ENCODE peak calls at places on chromosomes 6 and 20, in six cellular contexts. One of them, this sample, is unnamed. For H3K9me3, the result is how much of the 10 kb centered on the place peaks cover.

GRCh38 chr6:125906158-125906998 is 50.2 kb upstream of the HINT3 start:
- DNase-seq in GM23248: peak
- DNase-seq in Peyer's patch: peak
- DNase-seq in HepG2: peak
- DNase-seq in CD8-positive, alpha-beta memory T cell: peak
- DNase-seq in A549: no peak
- DNase-seq in this sample: peak

GRCh38 chr6:7256785-7257184 is 56.2 kb downstream of the SSR1 start:
- DNase-seq in GM23248: no peak
- DNase-seq in Peyer's patch: no peak
- DNase-seq in HepG2: no peak
- DNase-seq in CD8-positive, alpha-beta memory T cell: no peak
- DNase-seq in A549: no peak
- DNase-seq in this sample: no peak

GRCh38 chr6:45375449-45375848 is 2.3 kb downstream of the SUPT3H start:
- DNase-seq in GM23248: peak
- DNase-seq in Peyer's patch: no peak
- DNase-seq in HepG2: no peak
- DNase-seq in CD8-positive, alpha-beta memory T cell: no peak
- DNase-seq in A549: no peak
- DNase-seq in this sample: no peak

GRCh38 chr6:84424956-84425355 is 197.5 kb upstream of the CEP162 start:
- DNase-seq in GM23248: no peak
- DNase-seq in Peyer's patch: no peak
- DNase-seq in HepG2: no peak
- DNase-seq in CD8-positive, alpha-beta memory T cell: no peak
- DNase-seq in A549: no peak
- DNase-seq in this sample: no peak

GRCh38 chr6:79810153-79810806 is 137.1 kb downstream of the ELOVL4 start:
- DNase-seq in GM23248: no peak
- DNase-seq in Peyer's patch: no peak
- DNase-seq in HepG2: no peak
- DNase-seq in CD8-positive, alpha-beta memory T cell: no peak
- DNase-seq in A549: no peak
- DNase-seq in this sample: no peak

GRCh38 chr20:37680420-37680819 is 13.4 kb upstream of the CTNNBL1 start:
- DNase-seq in GM23248: peak
- DNase-seq in Peyer's patch: no peak
- DNase-seq in HepG2: no peak
- DNase-seq in CD8-positive, alpha-beta memory T cell: no peak
- DNase-seq in A549: no peak
- DNase-seq in this sample: no peak

GRCh38 chr6:130107710-130108109 is 89.3 kb downstream of the L3MBTL3 start:
- DNase-seq in GM23248: no peak
- DNase-seq in Peyer's patch: no peak
- DNase-seq in HepG2: no peak
- DNase-seq in CD8-positive, alpha-beta memory T cell: no peak
- DNase-seq in A549: no peak
- DNase-seq in this sample: no peak

GRCh38 chr6:170053966-170054661 is 236.8 kb downstream of the DLL1 start:
- DNase-seq in GM23248: no peak
- DNase-seq in Peyer's patch: no peak
- DNase-seq in HepG2: no peak
- DNase-seq in CD8-positive, alpha-beta memory T cell: no peak
- DNase-seq in A549: no peak
- DNase-seq in this sample: no peak

GRCh38 chr6:108581932-108582500 is 21.3 kb downstream of the FOXO3 start:
- DNase-seq in GM23248: peak
- DNase-seq in Peyer's patch: no peak
- DNase-seq in HepG2: no peak
- DNase-seq in CD8-positive, alpha-beta memory T cell: no peak
- DNase-seq in A549: no peak
- DNase-seq in this sample: no peak

GRCh38 chr20:11453430-11453829 is 464.3 kb upstream of the BTBD3 start:
- DNase-seq in GM23248: peak
- DNase-seq in Peyer's patch: no peak
- DNase-seq in HepG2: no peak
- DNase-seq in CD8-positive, alpha-beta memory T cell: no peak
- DNase-seq in A549: peak
- DNase-seq in this sample: no peak

GRCh38 chr20:21505810-21506530 is 7.9 kb downstream of the NKX2-2 start:
- DNase-seq in GM23248: peak
- DNase-seq in Peyer's patch: no peak
- DNase-seq in HepG2: no peak
- DNase-seq in CD8-positive, alpha-beta memory T cell: peak
- DNase-seq in A549: peak
- DNase-seq in this sample: peak

GRCh38 chr6:52077180-52077884 is 10.1 kb downstream of the PKHD1 start:
- DNase-seq in GM23248: no peak
- DNase-seq in Peyer's patch: no peak
- DNase-seq in HepG2: no peak
- DNase-seq in CD8-positive, alpha-beta memory T cell: no peak
- DNase-seq in A549: no peak
- DNase-seq in this sample: no peak

GRCh38 chr20:840858-841567 is 7.5 kb downstream of the FAM110A start:
- DNase-seq in GM23248: peak
- DNase-seq in Peyer's patch: peak
- DNase-seq in HepG2: peak
- DNase-seq in CD8-positive, alpha-beta memory T cell: peak
- DNase-seq in A549: no peak
- DNase-seq in this sample: no peak

GRCh38 chr20:51938557-51939324 is 136.4 kb upstream of the SALL4 start:
- DNase-seq in GM23248: peak
- DNase-seq in Peyer's patch: no peak
- DNase-seq in HepG2: no peak
- DNase-seq in CD8-positive, alpha-beta memory T cell: no peak
- DNase-seq in A549: no peak
- DNase-seq in this sample: no peak

GRCh38 chr6:134495893-134496253 is 178.0 kb upstream of the SGK1 start:
- DNase-seq in GM23248: no peak
- DNase-seq in Peyer's patch: no peak
- DNase-seq in HepG2: no peak
- DNase-seq in CD8-positive, alpha-beta memory T cell: no peak
- DNase-seq in A549: no peak
- DNase-seq in this sample: no peak

GRCh38 chr20:25984933-25985332 is 288.3 kb upstream of the ZNF337 start:
- DNase-seq in GM23248: peak
- DNase-seq in Peyer's patch: no peak
- DNase-seq in HepG2: no peak
- DNase-seq in CD8-positive, alpha-beta memory T cell: peak
- DNase-seq in A549: no peak
- DNase-seq in this sample: peak

GRCh38 chr6:25193147-25193864 is 85.9 kb upstream of the CARMIL1 start:
- DNase-seq in GM23248: peak
- DNase-seq in Peyer's patch: no peak
- DNase-seq in HepG2: no peak
- DNase-seq in CD8-positive, alpha-beta memory T cell: no peak
- DNase-seq in A549: peak
- DNase-seq in this sample: no peak

GRCh38 chr6:13669476-13669875 is 42.2 kb downstream of the RANBP9 start:
- DNase-seq in GM23248: no peak
- DNase-seq in Peyer's patch: no peak
- DNase-seq in HepG2: no peak
- DNase-seq in CD8-positive, alpha-beta memory T cell: no peak
- DNase-seq in A549: no peak
- DNase-seq in this sample: no peak
- H3K27ac ChIP-seq in GM23248: no peak
- H3K27ac ChIP-seq in Peyer's patch: no peak
- H3K27ac ChIP-seq in HepG2: no peak
- H3K27ac ChIP-seq in CD8-positive, alpha-beta memory T cell: no peak
- H3K27ac ChIP-seq in A549: no peak
- H3K27ac ChIP-seq in this sample: no peak

DNA sequence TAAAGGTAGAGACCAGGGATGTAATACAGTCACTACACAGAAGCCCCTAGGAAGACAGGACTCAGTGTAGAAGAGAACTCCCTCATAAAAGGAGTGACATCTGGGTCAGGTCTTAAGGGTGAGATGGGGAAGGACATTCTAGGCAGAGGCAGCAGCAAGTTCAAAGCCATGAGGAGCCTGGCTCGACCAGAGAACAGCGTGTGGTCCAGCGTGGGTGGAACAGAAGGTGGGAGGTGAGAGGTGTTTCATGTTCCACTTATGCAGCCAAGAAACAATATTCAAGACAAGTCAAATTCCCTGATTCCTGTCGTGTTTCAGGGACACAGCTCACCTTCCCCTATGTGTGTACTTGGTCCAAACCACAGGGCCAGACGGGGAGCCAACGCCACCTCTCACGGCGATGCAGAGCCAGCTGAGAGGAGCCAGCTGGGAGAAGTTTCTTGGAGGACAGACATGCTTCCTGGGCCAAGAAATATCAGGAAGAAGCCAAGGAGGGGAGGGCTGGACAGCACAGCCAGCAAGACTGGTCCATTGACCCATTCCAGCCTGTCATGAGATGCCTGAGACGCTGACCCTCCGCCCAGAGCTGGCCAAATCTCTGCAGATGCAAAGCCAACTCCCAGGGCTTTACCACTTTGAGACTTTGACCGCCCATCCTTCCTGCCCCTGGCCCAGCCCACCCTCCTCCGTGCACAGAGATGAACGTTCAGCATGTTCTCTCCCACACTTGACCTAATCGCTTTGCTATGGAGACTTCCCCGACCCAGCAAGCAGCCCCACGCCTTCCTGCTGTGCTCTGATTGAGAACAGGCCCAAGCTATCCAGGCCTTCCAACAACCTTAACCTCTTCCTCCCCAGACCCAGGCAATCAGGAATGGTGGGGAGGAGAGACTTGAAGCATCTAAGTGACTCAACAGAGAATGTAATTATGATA is 113.8 kb downstream of the PRND start:
- DNase-seq in GM23248: peak
- DNase-seq in Peyer's patch: no peak
- DNase-seq in HepG2: no peak
- DNase-seq in CD8-positive, alpha-beta memory T cell: no peak
- DNase-seq in A549: no peak
- DNase-seq in this sample: no peak
- H3K4me3 ChIP-seq in GM23248: no peak
- H3K4me3 ChIP-seq in Peyer's patch: no peak
- H3K4me3 ChIP-seq in HepG2: no peak
- H3K4me3 ChIP-seq in CD8-positive, alpha-beta memory T cell: no peak
- H3K4me3 ChIP-seq in A549: no peak
- H3K4me3 ChIP-seq in this sample: no peak

DNA sequence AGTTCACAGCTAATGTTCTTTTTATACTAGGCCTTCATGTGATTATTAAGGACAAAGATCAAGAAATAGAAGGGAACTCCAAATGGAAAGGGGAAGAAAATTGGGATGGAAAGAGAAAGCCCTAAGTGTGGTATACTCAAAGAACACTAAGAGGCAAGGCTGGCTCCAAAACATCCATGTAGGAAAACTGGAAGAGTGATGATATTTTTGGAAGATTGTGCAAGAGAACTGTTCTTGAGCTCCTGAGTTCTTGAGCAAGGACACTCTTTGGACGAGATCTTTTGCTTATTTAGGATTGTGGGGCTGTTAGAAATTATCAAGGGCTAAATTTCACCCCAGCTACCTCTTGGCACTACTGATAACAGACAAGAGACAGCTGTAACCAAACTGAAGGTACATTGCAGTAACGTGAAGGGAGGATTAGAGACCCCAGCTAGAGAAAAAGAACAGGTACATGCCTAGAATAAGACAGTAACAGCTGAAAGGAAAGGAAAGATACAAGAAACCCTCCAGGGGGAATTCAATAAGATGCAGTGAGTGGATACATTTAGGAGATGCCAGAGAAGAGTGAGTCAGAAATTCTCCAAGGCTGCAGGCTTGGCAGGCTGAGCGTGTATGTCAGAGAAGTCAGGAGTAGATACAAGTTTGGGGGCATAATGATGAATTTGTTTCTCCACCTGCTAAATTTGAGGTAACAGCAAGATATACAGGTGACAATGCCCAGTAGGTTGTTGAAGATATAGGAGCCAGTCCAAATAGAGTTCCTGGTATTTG is 69.7 kb downstream of the CBLN4 start:
- DNase-seq in GM23248: no peak
- DNase-seq in Peyer's patch: no peak
- DNase-seq in HepG2: no peak
- DNase-seq in CD8-positive, alpha-beta memory T cell: no peak
- DNase-seq in A549: no peak
- DNase-seq in this sample: no peak
- H3K9me3 ChIP-seq in GM23248: under half
- H3K9me3 ChIP-seq in Peyer's patch: under half
- H3K9me3 ChIP-seq in HepG2: half or more
- H3K9me3 ChIP-seq in CD8-positive, alpha-beta memory T cell: under half
- H3K9me3 ChIP-seq in A549: under half
- H3K9me3 ChIP-seq in this sample: under half

GRCh38 chr6:136169356-136169755 is 80.8 kb downstream of the MTFR2 start:
- DNase-seq in GM23248: no peak
- DNase-seq in Peyer's patch: no peak
- DNase-seq in HepG2: no peak
- DNase-seq in CD8-positive, alpha-beta memory T cell: no peak
- DNase-seq in A549: no peak
- DNase-seq in this sample: no peak

GRCh38 chr6:136175873-136176272 is 74.2 kb downstream of the MTFR2 start:
- DNase-seq in GM23248: no peak
- DNase-seq in Peyer's patch: no peak
- DNase-seq in HepG2: no peak
- DNase-seq in CD8-positive, alpha-beta memory T cell: no peak
- DNase-seq in A549: no peak
- DNase-seq in this sample: no peak

GRCh38 chr6:136171207-136171606 is 78.9 kb downstream of the MTFR2 start:
- DNase-seq in GM23248: no peak
- DNase-seq in Peyer's patch: no peak
- DNase-seq in HepG2: no peak
- DNase-seq in CD8-positive, alpha-beta memory T cell: no peak
- DNase-seq in A549: no peak
- DNase-seq in this sample: no peak

GRCh38 chr6:136174510-136174909 is 75.6 kb downstream of the MTFR2 start:
- DNase-seq in GM23248: no peak
- DNase-seq in Peyer's patch: no peak
- DNase-seq in HepG2: no peak
- DNase-seq in CD8-positive, alpha-beta memory T cell: no peak
- DNase-seq in A549: no peak
- DNase-seq in this sample: no peak

DNA sequence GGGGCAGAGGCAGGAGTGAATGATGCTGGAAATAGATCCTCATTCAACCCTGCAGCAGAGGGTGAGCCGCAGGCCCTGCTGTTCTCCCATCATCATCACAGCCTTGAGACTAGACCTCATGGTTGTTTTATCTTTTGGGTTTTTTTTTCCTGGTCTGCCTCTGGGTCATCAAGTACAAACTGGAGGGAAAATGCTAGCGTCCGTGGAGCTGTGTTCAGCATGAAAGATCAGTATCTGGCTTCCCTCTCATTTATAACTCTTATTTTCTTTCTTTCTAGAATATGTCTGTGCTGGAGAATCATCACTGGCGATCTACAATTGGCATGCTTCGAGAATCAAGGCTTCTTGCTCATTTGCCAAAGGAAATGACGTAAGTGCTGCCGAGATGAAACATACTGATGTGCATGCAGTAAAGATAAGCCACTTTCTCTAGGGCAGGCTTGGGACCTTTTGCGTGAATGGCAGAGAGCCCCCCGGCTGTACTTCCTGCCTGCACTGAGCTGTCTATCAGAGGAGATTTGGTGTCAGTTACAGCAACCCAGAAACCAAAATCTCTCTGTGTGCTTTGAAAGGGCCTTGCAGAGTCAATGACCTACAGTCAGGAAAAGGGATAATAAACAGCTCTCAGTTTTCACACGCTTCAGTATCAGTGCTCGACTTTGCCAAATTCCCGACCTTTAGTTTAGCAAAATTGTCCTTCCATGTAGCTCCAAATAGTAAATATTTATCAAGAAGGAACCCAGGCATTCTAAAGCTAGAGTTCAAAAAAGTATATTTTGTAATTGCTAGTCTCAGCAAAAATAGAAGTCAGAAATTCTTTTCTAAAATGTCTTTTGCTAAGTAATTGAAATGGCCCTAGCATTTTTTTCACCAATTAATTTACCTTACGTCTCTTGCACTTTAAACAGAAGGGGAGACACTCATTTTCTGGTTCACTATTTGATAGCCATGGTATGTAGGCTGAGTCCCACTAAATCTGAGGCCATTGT is 76.3 kb downstream of the MTFR2 start:
- DNase-seq in GM23248: no peak
- DNase-seq in Peyer's patch: no peak
- DNase-seq in HepG2: no peak
- DNase-seq in CD8-positive, alpha-beta memory T cell: no peak
- DNase-seq in A549: no peak
- DNase-seq in this sample: peak
- H3K27ac ChIP-seq in GM23248: no peak
- H3K27ac ChIP-seq in Peyer's patch: peak
- H3K27ac ChIP-seq in HepG2: no peak
- H3K27ac ChIP-seq in CD8-positive, alpha-beta memory T cell: no peak
- H3K27ac ChIP-seq in A549: no peak
- H3K27ac ChIP-seq in this sample: no peak